ENCODE peak calls at places on chromosomes 11 and 22, in eight cellular contexts. One of them, this sample, is unnamed.

GRCh38 chr22:44102121-44102520 is 78.0 kb downstream of the PARVB start:
- DNase-seq in foreskin fibroblast: no peak
- DNase-seq in A549: no peak
- DNase-seq in cardiac fibroblast: no peak
- DNase-seq in adrenal gland: no peak
- DNase-seq in endothelial cell of umbilical vein: no peak
- DNase-seq in tibial artery: no peak
- DNase-seq in PC-3: no peak
- DNase-seq in this sample: no peak

GRCh38 chr11:40281055-40281580 is 1178.3 kb downstream of the LRRC4C start:
- DNase-seq in cardiac fibroblast: peak
- DNase-seq in A549: no peak
- DNase-seq in tibial artery: no peak
- DNase-seq in adrenal gland: no peak
- DNase-seq in PC-3: no peak
- DNase-seq in foreskin fibroblast: no peak
- DNase-seq in endothelial cell of umbilical vein: no peak
- DNase-seq in this sample: no peak

GRCh38 chr11:36354221-36355003 is 58.3 kb downstream of the PRR5L start:
- DNase-seq in cardiac fibroblast: peak
- DNase-seq in adrenal gland: no peak
- DNase-seq in PC-3: peak
- DNase-seq in A549: no peak
- DNase-seq in endothelial cell of umbilical vein: no peak
- DNase-seq in tibial artery: no peak
- DNase-seq in foreskin fibroblast: peak
- DNase-seq in this sample: no peak

GRCh38 chr11:36790450-36790849 is 192.4 kb upstream of the RAG2 start:
- DNase-seq in A549: no peak
- DNase-seq in endothelial cell of umbilical vein: no peak
- DNase-seq in foreskin fibroblast: no peak
- DNase-seq in tibial artery: no peak
- DNase-seq in cardiac fibroblast: no peak
- DNase-seq in adrenal gland: no peak
- DNase-seq in PC-3: no peak
- DNase-seq in this sample: no peak

GRCh38 chr22:36301851-36302250 is 48.9 kb downstream of the APOL1 start:
- DNase-seq in tibial artery: no peak
- DNase-seq in A549: no peak
- DNase-seq in PC-3: peak
- DNase-seq in endothelial cell of umbilical vein: no peak
- DNase-seq in foreskin fibroblast: peak
- DNase-seq in adrenal gland: no peak
- DNase-seq in cardiac fibroblast: no peak
- DNase-seq in this sample: no peak

GRCh38 chr11:64916040-64916847 is 765 bp downstream of the ATG2A start:
- DNase-seq in tibial artery: no peak
- DNase-seq in adrenal gland: peak
- DNase-seq in A549: peak
- DNase-seq in foreskin fibroblast: peak
- DNase-seq in endothelial cell of umbilical vein: peak
- DNase-seq in PC-3: peak
- DNase-seq in cardiac fibroblast: peak
- DNase-seq in this sample: no peak

GRCh38 chr11:111362887-111363411 is 16.1 kb downstream of the POU2AF1 start:
- DNase-seq in tibial artery: no peak
- DNase-seq in A549: no peak
- DNase-seq in cardiac fibroblast: no peak
- DNase-seq in PC-3: no peak
- DNase-seq in foreskin fibroblast: no peak
- DNase-seq in adrenal gland: no peak
- DNase-seq in endothelial cell of umbilical vein: no peak
- DNase-seq in this sample: no peak

GRCh38 chr11:2794947-2795346 is 90.6 kb downstream of the CDKN1C start:
- DNase-seq in tibial artery: no peak
- DNase-seq in PC-3: no peak
- DNase-seq in foreskin fibroblast: no peak
- DNase-seq in endothelial cell of umbilical vein: no peak
- DNase-seq in A549: no peak
- DNase-seq in adrenal gland: peak
- DNase-seq in cardiac fibroblast: no peak
- DNase-seq in this sample: no peak

GRCh38 chr11:118882489-118882888 is 1.2 kb upstream of the CXCR5 start:
- DNase-seq in endothelial cell of umbilical vein: no peak
- DNase-seq in A549: no peak
- DNase-seq in tibial artery: no peak
- DNase-seq in PC-3: no peak
- DNase-seq in cardiac fibroblast: no peak
- DNase-seq in adrenal gland: no peak
- DNase-seq in foreskin fibroblast: no peak
- DNase-seq in this sample: no peak

GRCh38 chr22:50306753-50307749 is at the start of gene PLXNB2:
- DNase-seq in tibial artery: peak
- DNase-seq in foreskin fibroblast: peak
- DNase-seq in cardiac fibroblast: peak
- DNase-seq in endothelial cell of umbilical vein: peak
- DNase-seq in adrenal gland: peak
- DNase-seq in A549: peak
- DNase-seq in PC-3: peak
- DNase-seq in this sample: no peak

GRCh38 chr11:60700689-60701508 is 1.5 kb downstream of the MS4A8 start:
- DNase-seq in PC-3: peak
- DNase-seq in tibial artery: no peak
- DNase-seq in foreskin fibroblast: no peak
- DNase-seq in adrenal gland: no peak
- DNase-seq in endothelial cell of umbilical vein: peak
- DNase-seq in cardiac fibroblast: peak
- DNase-seq in A549: peak
- DNase-seq in this sample: no peak

GRCh38 chr11:73197348-73197747 is 20.7 kb upstream of the P2RY2 start:
- DNase-seq in adrenal gland: no peak
- DNase-seq in A549: no peak
- DNase-seq in foreskin fibroblast: no peak
- DNase-seq in cardiac fibroblast: no peak
- DNase-seq in tibial artery: no peak
- DNase-seq in PC-3: peak
- DNase-seq in endothelial cell of umbilical vein: no peak
- DNase-seq in this sample: no peak

GRCh38 chr11:12196335-12196734 is 85.9 kb downstream of the MICAL2 start:
- DNase-seq in adrenal gland: no peak
- DNase-seq in PC-3: no peak
- DNase-seq in A549: no peak
- DNase-seq in tibial artery: peak
- DNase-seq in foreskin fibroblast: no peak
- DNase-seq in cardiac fibroblast: no peak
- DNase-seq in endothelial cell of umbilical vein: no peak
- DNase-seq in this sample: no peak

GRCh38 chr22:17955611-17956379 is 68.6 kb downstream of the MICAL3 start:
- DNase-seq in cardiac fibroblast: no peak
- DNase-seq in adrenal gland: no peak
- DNase-seq in tibial artery: peak
- DNase-seq in foreskin fibroblast: no peak
- DNase-seq in A549: no peak
- DNase-seq in PC-3: no peak
- DNase-seq in endothelial cell of umbilical vein: no peak
- DNase-seq in this sample: no peak

GRCh38 chr11:46677991-46678740 is 22.3 kb downstream of the ARHGAP1 start:
- DNase-seq in adrenal gland: peak
- DNase-seq in foreskin fibroblast: no peak
- DNase-seq in cardiac fibroblast: no peak
- DNase-seq in A549: no peak
- DNase-seq in endothelial cell of umbilical vein: no peak
- DNase-seq in tibial artery: no peak
- DNase-seq in PC-3: no peak
- DNase-seq in this sample: no peak

GRCh38 chr11:105046898-105047579 is 1.9 kb upstream of the CARD16 start:
- DNase-seq in cardiac fibroblast: peak
- DNase-seq in PC-3: peak
- DNase-seq in A549: peak
- DNase-seq in foreskin fibroblast: peak
- DNase-seq in adrenal gland: peak
- DNase-seq in tibial artery: no peak
- DNase-seq in endothelial cell of umbilical vein: peak
- DNase-seq in this sample: peak

GRCh38 chr11:69464621-69464960 is 16.9 kb upstream of the LINC01488 start:
- DNase-seq in A549: no peak
- DNase-seq in endothelial cell of umbilical vein: no peak
- DNase-seq in tibial artery: peak
- DNase-seq in cardiac fibroblast: no peak
- DNase-seq in PC-3: no peak
- DNase-seq in foreskin fibroblast: no peak
- DNase-seq in adrenal gland: no peak
- DNase-seq in this sample: no peak

GRCh38 chr22:32901925-32902324 is 100.4 kb downstream of the TIMP3 start:
- DNase-seq in endothelial cell of umbilical vein: no peak
- DNase-seq in tibial artery: no peak
- DNase-seq in A549: no peak
- DNase-seq in adrenal gland: no peak
- DNase-seq in cardiac fibroblast: no peak
- DNase-seq in foreskin fibroblast: no peak
- DNase-seq in PC-3: no peak
- DNase-seq in this sample: no peak

GRCh38 chr11:1220941-1221721 is 1.7 kb upstream of the MUC5B start:
- DNase-seq in cardiac fibroblast: no peak
- DNase-seq in A549: no peak
- DNase-seq in endothelial cell of umbilical vein: no peak
- DNase-seq in adrenal gland: no peak
- DNase-seq in foreskin fibroblast: no peak
- DNase-seq in tibial artery: peak
- DNase-seq in PC-3: no peak
- DNase-seq in this sample: no peak

GRCh38 chr11:12430351-12430750 is 53.0 kb downstream of the PARVA start:
- DNase-seq in adrenal gland: no peak
- DNase-seq in A549: no peak
- DNase-seq in tibial artery: no peak
- DNase-seq in foreskin fibroblast: peak
- DNase-seq in PC-3: peak
- DNase-seq in endothelial cell of umbilical vein: no peak
- DNase-seq in cardiac fibroblast: peak
- DNase-seq in this sample: peak

GRCh38 chr22:50525991-50526848 is 822 bp upstream of the SCO2 start:
- DNase-seq in tibial artery: peak
- DNase-seq in foreskin fibroblast: peak
- DNase-seq in cardiac fibroblast: peak
- DNase-seq in PC-3: peak
- DNase-seq in A549: peak
- DNase-seq in endothelial cell of umbilical vein: peak
- DNase-seq in adrenal gland: peak
- DNase-seq in this sample: no peak

GRCh38 chr11:35030716-35031213 is 108.2 kb upstream of the CD44 start:
- DNase-seq in PC-3: peak
- DNase-seq in adrenal gland: peak
- DNase-seq in tibial artery: peak
- DNase-seq in foreskin fibroblast: peak
- DNase-seq in endothelial cell of umbilical vein: peak
- DNase-seq in A549: peak
- DNase-seq in cardiac fibroblast: peak
- DNase-seq in this sample: peak
- H3K4me3 ChIP-seq in PC-3: peak
- H3K4me3 ChIP-seq in adrenal gland: no peak
- H3K4me3 ChIP-seq in tibial artery: no peak
- H3K4me3 ChIP-seq in foreskin fibroblast: no peak
- H3K4me3 ChIP-seq in endothelial cell of umbilical vein: no peak
- H3K4me3 ChIP-seq in A549: no peak
- H3K4me3 ChIP-seq in cardiac fibroblast: no peak
- H3K4me3 ChIP-seq in this sample: no peak

GRCh38 chr11:58957922-58958321 is 18.6 kb downstream of the GLYATL1 start:
- DNase-seq in tibial artery: no peak
- DNase-seq in PC-3: no peak
- DNase-seq in foreskin fibroblast: no peak
- DNase-seq in adrenal gland: no peak
- DNase-seq in A549: no peak
- DNase-seq in cardiac fibroblast: no peak
- DNase-seq in endothelial cell of umbilical vein: no peak
- DNase-seq in this sample: no peak
- H3K4me3 ChIP-seq in tibial artery: no peak
- H3K4me3 ChIP-seq in PC-3: no peak
- H3K4me3 ChIP-seq in foreskin fibroblast: no peak
- H3K4me3 ChIP-seq in adrenal gland: no peak
- H3K4me3 ChIP-seq in A549: no peak
- H3K4me3 ChIP-seq in cardiac fibroblast: no peak
- H3K4me3 ChIP-seq in endothelial cell of umbilical vein: no peak
- H3K4me3 ChIP-seq in this sample: no peak

DNA sequence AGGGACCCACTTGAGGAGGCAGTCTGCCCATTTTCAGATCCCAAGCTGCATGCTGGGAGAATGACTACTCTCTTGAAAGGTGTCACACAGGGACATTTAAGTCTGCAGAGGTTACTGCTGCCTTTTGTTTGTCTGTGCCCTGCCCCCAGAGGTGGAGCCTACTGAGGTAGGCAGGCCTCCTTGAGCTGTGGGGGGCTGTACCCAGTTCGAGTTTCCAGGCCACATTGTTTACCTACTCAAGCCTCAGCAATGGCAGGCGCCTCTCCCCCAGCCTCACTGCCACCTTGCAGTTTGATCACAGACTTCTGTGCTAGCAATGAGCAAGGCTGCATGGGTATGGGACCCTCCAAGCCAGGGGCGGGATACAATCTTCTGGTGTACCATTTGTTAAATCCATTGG is 126.0 kb downstream of the OR4A5 start:
- DNase-seq in A549: no peak
- DNase-seq in adrenal gland: no peak
- DNase-seq in PC-3: no peak
- DNase-seq in foreskin fibroblast: no peak
- DNase-seq in cardiac fibroblast: no peak
- DNase-seq in tibial artery: no peak
- DNase-seq in endothelial cell of umbilical vein: no peak
- DNase-seq in this sample: no peak
- H3K4me3 ChIP-seq in A549: no peak
- H3K4me3 ChIP-seq in adrenal gland: no peak
- H3K4me3 ChIP-seq in PC-3: no peak
- H3K4me3 ChIP-seq in foreskin fibroblast: no peak
- H3K4me3 ChIP-seq in cardiac fibroblast: no peak
- H3K4me3 ChIP-seq in tibial artery: no peak
- H3K4me3 ChIP-seq in endothelial cell of umbilical vein: no peak
- H3K4me3 ChIP-seq in this sample: no peak

DNA sequence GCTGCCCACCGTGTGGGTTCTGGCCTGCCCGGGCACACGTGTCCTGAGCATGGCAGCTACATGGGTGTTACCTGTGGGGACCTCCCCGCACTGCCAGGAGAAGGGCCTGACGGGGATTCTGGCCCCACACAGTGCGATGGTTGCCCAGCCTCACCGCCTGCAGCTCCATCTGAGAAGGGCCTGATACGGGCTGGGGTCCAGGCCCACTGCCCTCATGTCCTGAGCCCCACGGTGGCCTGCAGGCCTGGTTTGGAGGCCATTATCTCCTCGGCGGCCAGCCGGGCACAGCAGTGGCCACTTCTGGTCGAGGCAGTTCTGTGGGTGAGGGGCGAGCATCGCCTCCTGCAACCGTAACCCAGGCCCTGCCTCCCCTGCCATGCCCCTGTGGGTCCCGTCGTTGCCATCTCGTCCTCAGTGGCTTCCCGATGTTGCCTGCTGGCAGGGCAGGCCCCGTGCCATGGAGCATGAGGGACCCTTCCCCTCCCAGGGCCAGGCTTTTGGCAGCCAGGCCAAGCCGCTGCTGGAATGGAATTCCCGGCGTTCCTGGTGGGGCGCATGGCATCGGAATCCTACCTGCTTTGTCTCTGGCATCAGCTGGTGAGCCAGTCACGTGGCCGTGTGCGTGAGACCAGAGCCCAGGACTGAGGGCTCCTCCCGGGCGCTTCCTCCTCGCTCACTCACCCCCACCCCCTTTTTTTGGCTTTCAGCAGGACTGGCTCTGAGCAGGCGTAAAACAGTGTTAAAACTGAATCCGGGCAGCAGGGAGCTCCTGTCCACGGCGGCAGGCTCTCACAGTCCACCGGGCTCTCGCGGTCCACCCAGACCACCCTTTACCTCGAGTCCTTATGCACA is 71.9 kb upstream of the PPARA start:
- DNase-seq in cardiac fibroblast: peak
- DNase-seq in A549: no peak
- DNase-seq in endothelial cell of umbilical vein: no peak
- DNase-seq in adrenal gland: peak
- DNase-seq in PC-3: peak
- DNase-seq in foreskin fibroblast: peak
- DNase-seq in tibial artery: peak
- DNase-seq in this sample: no peak
- H3K4me3 ChIP-seq in cardiac fibroblast: peak
- H3K4me3 ChIP-seq in A549: peak
- H3K4me3 ChIP-seq in endothelial cell of umbilical vein: no peak
- H3K4me3 ChIP-seq in adrenal gland: no peak
- H3K4me3 ChIP-seq in PC-3: peak
- H3K4me3 ChIP-seq in foreskin fibroblast: peak
- H3K4me3 ChIP-seq in tibial artery: peak
- H3K4me3 ChIP-seq in this sample: no peak

This sample was measured in skeletal muscle cell.